ENCODE peak calls at places on chromosomes 16 and 17, in six cellular contexts. T is NCI-H1092, V is T-helper 17 cell, I is SW 1271, Q is adrenal gland, M is A549. U is an unnamed sample.

GRCh38 chr17:49890077-49890821 is 42.4 kb upstream of the TAC4 start:
- DNase-seq in T (no peak), V (no peak), I (no peak), Q (no peak), M (no peak), U (no peak)

GRCh38 chr17:17963066-17963465 is 9.1 kb downstream of the TOM1L2 start:
- DNase-seq in T (no peak), V (no peak), I (no peak), Q (no peak), M (no peak), U (no peak)

GRCh38 chr16:22787456-22788189 is 26.3 kb upstream of the HS3ST2 start:
- DNase-seq in T (no peak), V (no peak), I (no peak), Q (no peak), M (no peak), U (no peak)

GRCh38 chr17:41631025-41631889 is 6.9 kb upstream of the KRT17 start:
- DNase-seq in T (no peak), V (no peak), I (no peak), Q (no peak), M (no peak), U (no peak)

GRCh38 chr16:65509172-65509571 is 387.3 kb upstream of the CDH11 start:
- DNase-seq in T (no peak), V (no peak), I (no peak), Q (no peak), M (no peak), U (no peak)

GRCh38 chr17:28916302-28916934 is 13.5 kb upstream of the DHRS13 start:
- DNase-seq in T (peak; percentile 1), V (no peak), I (no peak), Q (peak; percentile 45), M (peak; percentile 63), U (peak; percentile 76)

GRCh38 chr17:45404870-45405249 is 27.8 kb downstream of the ARHGAP27 start:
- DNase-seq in T (no peak), V (no peak), I (no peak), Q (no peak), M (no peak), U (no peak)

GRCh38 chr17:81257533-81257932 is 18.4 kb downstream of the NDUFAF8 start:
- DNase-seq in T (no peak), V (no peak), I (no peak), Q (no peak), M (no peak), U (no peak)

GRCh38 chr17:19387921-19388521 is 1.0 kb upstream of the MFAP4 start:
- DNase-seq in T (peak; percentile 22), V (no peak), I (no peak), Q (peak; percentile 73), M (no peak), U (peak; percentile 80)

GRCh38 chr17:18141210-18141803 is 32.8 kb downstream of the MYO15A start:
- DNase-seq in T (peak; percentile 32), V (no peak), I (no peak), Q (no peak), M (peak; percentile 65), U (peak; percentile 30)

GRCh38 chr16:65116216-65116615 is 5.6 kb downstream of the CDH11 start:
- DNase-seq in T (no peak), V (no peak), I (no peak), Q (no peak), M (no peak), U (no peak)

GRCh38 chr16:77344306-77344705 is 90.5 kb downstream of the ADAMTS18 start:
- DNase-seq in T (no peak), V (no peak), I (no peak), Q (no peak), M (no peak), U (no peak)

GRCh38 chr16:51155901-51156810 is 5.1 kb upstream of the SALL1 start:
- DNase-seq in T (no peak), V (no peak), I (no peak), Q (no peak), M (no peak), U (no peak)

GRCh38 chr17:14840616-14841231 is 424.4 kb downstream of the PMP22 start:
- DNase-seq in T (no peak), V (no peak), I (no peak), Q (no peak), M (no peak), U (no peak)

GRCh38 chr17:19310151-19310550 is 52.4 kb downstream of the B9D1 start:
- DNase-seq in T (no peak), V (no peak), I (no peak), Q (no peak), M (no peak), U (no peak)

GRCh38 chr17:14197582-14197981 is 39.1 kb downstream of the CDRT15 start:
- DNase-seq in T (no peak), V (no peak), I (no peak), Q (no peak), M (no peak), U (no peak)

GRCh38 chr16:19410435-19411153 is 7.1 kb upstream of the TMC5 start:
- DNase-seq in T (peak; percentile 14), V (no peak), I (no peak), Q (no peak), M (peak; percentile 62), U (peak; percentile 19)

GRCh38 chr17:61723183-61723582 is 132.2 kb upstream of the NACA2 start:
- DNase-seq in T (no peak), V (no peak), I (no peak), Q (no peak), M (no peak), U (no peak)

GRCh38 chr16:4140652-4141051 is 24.4 kb upstream of the ADCY9 start:
- DNase-seq in T (no peak), V (no peak), I (no peak), Q (no peak), M (no peak), U (peak; percentile 23)

GRCh38 chr16:50251375-50252081 is 14.8 kb upstream of the ADCY7 start:
- DNase-seq in T (no peak), V (no peak), I (no peak), Q (no peak), M (no peak), U (no peak)

GRCh38 chr16:81595676-81596292 is 151.2 kb downstream of the CMIP start:
- DNase-seq in T (no peak), V (no peak), I (no peak), Q (no peak), M (no peak), U (no peak)

GRCh38 chr17:9322298-9322697 is 253.3 kb downstream of the STX8 start:
- DNase-seq in T (no peak), V (no peak), I (no peak), Q (no peak), M (no peak), U (no peak)

GRCh38 chr16:87946596-87947350 is 4.5 kb upstream of the BANP start:
- DNase-seq in T (no peak), V (no peak), I (no peak), Q (no peak), M (no peak), U (no peak)

GRCh38 chr17:29613371-29613837 is 9.3 kb downstream of the CORO6 start:
- DNase-seq in T (no peak), V (peak; percentile 90), I (no peak), Q (peak; percentile 94), M (no peak), U (no peak)

U was measured in NCI-H524.